ENCODE peak calls at places on chromosome 1, in eight cellular contexts. One of them, this sample, is unnamed.

GRCh38 chr1:36845802-36846201 is 188.5 kb downstream of the GRIK3 start:
- DNase-seq in esophagus muscularis mucosa: no peak
- DNase-seq in CD4-positive, alpha-beta T cell: no peak
- DNase-seq in aorta: no peak
- DNase-seq in LoVo: no peak
- DNase-seq in HFF-Myc: no peak
- DNase-seq in NCI-H1092: no peak
- DNase-seq in A549: no peak
- DNase-seq in this sample: no peak

GRCh38 chr1:244365821-244366220 is 85.9 kb downstream of the ADSS2 start:
- DNase-seq in LoVo: no peak
- DNase-seq in HFF-Myc: no peak
- DNase-seq in aorta: peak
- DNase-seq in esophagus muscularis mucosa: no peak
- DNase-seq in CD4-positive, alpha-beta T cell: no peak
- DNase-seq in NCI-H1092: no peak
- DNase-seq in A549: no peak
- DNase-seq in this sample: no peak

GRCh38 chr1:67850151-67850551 is 16.9 kb upstream of the GNG12 start:
- DNase-seq in aorta: no peak
- DNase-seq in esophagus muscularis mucosa: no peak
- DNase-seq in LoVo: peak
- DNase-seq in CD4-positive, alpha-beta T cell: no peak
- DNase-seq in NCI-H1092: no peak
- DNase-seq in HFF-Myc: no peak
- DNase-seq in A549: no peak
- DNase-seq in this sample: no peak

GRCh38 chr1:15418811-15419515 is 9.3 kb downstream of the EFHD2 start:
- DNase-seq in NCI-H1092: no peak
- DNase-seq in HFF-Myc: no peak
- DNase-seq in CD4-positive, alpha-beta T cell: no peak
- DNase-seq in esophagus muscularis mucosa: no peak
- DNase-seq in aorta: no peak
- DNase-seq in LoVo: no peak
- DNase-seq in A549: no peak
- DNase-seq in this sample: peak

GRCh38 chr1:10779201-10779600 is 17.2 kb downstream of the CASZ1 start:
- DNase-seq in CD4-positive, alpha-beta T cell: no peak
- DNase-seq in esophagus muscularis mucosa: no peak
- DNase-seq in NCI-H1092: peak
- DNase-seq in LoVo: peak
- DNase-seq in aorta: peak
- DNase-seq in HFF-Myc: no peak
- DNase-seq in A549: peak
- DNase-seq in this sample: peak

GRCh38 chr1:183262628-183263220 is 76.7 kb downstream of the LAMC2 start:
- DNase-seq in CD4-positive, alpha-beta T cell: no peak
- DNase-seq in aorta: no peak
- DNase-seq in esophagus muscularis mucosa: no peak
- DNase-seq in NCI-H1092: no peak
- DNase-seq in HFF-Myc: no peak
- DNase-seq in A549: no peak
- DNase-seq in LoVo: no peak
- DNase-seq in this sample: no peak

GRCh38 chr1:41045740-41046139 is 24.2 kb upstream of the SLFNL1 start:
- DNase-seq in CD4-positive, alpha-beta T cell: no peak
- DNase-seq in NCI-H1092: no peak
- DNase-seq in esophagus muscularis mucosa: no peak
- DNase-seq in aorta: peak
- DNase-seq in HFF-Myc: no peak
- DNase-seq in A549: no peak
- DNase-seq in LoVo: no peak
- DNase-seq in this sample: no peak

GRCh38 chr1:38507563-38507962 is 352.0 kb downstream of the RRAGC start:
- DNase-seq in esophagus muscularis mucosa: no peak
- DNase-seq in aorta: no peak
- DNase-seq in NCI-H1092: no peak
- DNase-seq in A549: no peak
- DNase-seq in HFF-Myc: no peak
- DNase-seq in LoVo: no peak
- DNase-seq in CD4-positive, alpha-beta T cell: no peak
- DNase-seq in this sample: no peak

GRCh38 chr1:29256979-29257804 is 20.9 kb downstream of the PTPRU start:
- DNase-seq in LoVo: no peak
- DNase-seq in NCI-H1092: peak
- DNase-seq in HFF-Myc: no peak
- DNase-seq in A549: no peak
- DNase-seq in esophagus muscularis mucosa: no peak
- DNase-seq in aorta: peak
- DNase-seq in CD4-positive, alpha-beta T cell: no peak
- DNase-seq in this sample: no peak